ENCODE peak calls at places on chromosomes 11 and 22, in ten cellular contexts. A is ovary; F is fibroblast of mammary gland; H is nephron progenitor cell; B is CD4-positive, alpha-beta T cell; S is heart left ventricle; P is AG04449; J is pancreas; Z is colonic mucosa; Q is GM13977. O is an unnamed sample.

GRCh38 chr11:27217948-27218410 is 145.0 kb downstream of the CCDC34 start:
- DNase-seq in A (no peak), F (peak), H (no peak), B (no peak), S (no peak), P (peak), J (no peak), Z (no peak), Q (no peak), O (no peak)

GRCh38 chr11:64594159-64594939 is 3.3 kb downstream of the SLC22A12 start:
- DNase-seq in A (peak), F (no peak), H (no peak), B (no peak), S (no peak), P (no peak), J (no peak), Z (no peak), Q (no peak), O (no peak)

GRCh38 chr11:30422389-30422788 is 99.5 kb downstream of the ARL14EP start:
- DNase-seq in A (no peak), F (no peak), H (peak), B (no peak), S (no peak), P (no peak), J (no peak), Z (no peak), Q (no peak), O (no peak)

GRCh38 chr22:22520020-22520656 is at the start of gene ZNF280A:
- DNase-seq in A (no peak), F (peak), H (no peak), B (no peak), S (no peak), P (no peak), J (no peak), Z (no peak), Q (no peak), O (no peak)

GRCh38 chr11:30758946-30759501 is 172.9 kb upstream of the MPPED2 start:
- DNase-seq in A (no peak), F (no peak), H (no peak), B (no peak), S (no peak), P (no peak), J (no peak), Z (no peak), Q (no peak), O (no peak)

GRCh38 chr11:68938088-68938487 is 34.4 kb downstream of the IGHMBP2 start:
- DNase-seq in A (no peak), F (no peak), H (no peak), B (no peak), S (no peak), P (no peak), J (no peak), Z (no peak), Q (no peak), O (no peak)

GRCh38 chr22:46738961-46739870 is 1.2 kb upstream of the CERK start:
- DNase-seq in A (no peak), F (peak), H (peak), B (no peak), S (peak), P (no peak), J (no peak), Z (peak), Q (peak), O (peak)

GRCh38 chr11:69252494-69252845 is 41.5 kb upstream of the MYEOV start:
- DNase-seq in A (no peak), F (no peak), H (no peak), B (no peak), S (no peak), P (no peak), J (no peak), Z (no peak), Q (no peak), O (no peak)

GRCh38 chr11:119520966-119521365 is 98.0 kb upstream of the THY1 start:
- DNase-seq in A (no peak), F (no peak), H (no peak), B (no peak), S (no peak), P (no peak), J (no peak), Z (no peak), Q (no peak), O (no peak)

GRCh38 chr11:66126064-66126463 is 56.0 kb downstream of the PACS1 start:
- DNase-seq in A (no peak), F (no peak), H (no peak), B (no peak), S (no peak), P (no peak), J (no peak), Z (no peak), Q (no peak), O (no peak)

GRCh38 chr22:32720924-32721323 is 80.6 kb upstream of the TIMP3 start:
- DNase-seq in A (no peak), F (peak), H (no peak), B (no peak), S (no peak), P (no peak), J (no peak), Z (no peak), Q (no peak), O (no peak)

GRCh38 chr11:11750479-11750878 is 91.3 kb upstream of the USP47 start:
- DNase-seq in A (no peak), F (no peak), H (no peak), B (no peak), S (no peak), P (no peak), J (no peak), Z (no peak), Q (no peak), O (no peak)

GRCh38 chr22:49550766-49551362 is 276.8 kb downstream of the BRD1 start:
- DNase-seq in A (no peak), F (no peak), H (no peak), B (peak), S (no peak), P (no peak), J (peak), Z (no peak), Q (no peak), O (peak)

GRCh38 chr11:61532136-61533038 is 23.8 kb downstream of the LRRC10B start:
- DNase-seq in A (no peak), F (peak), H (no peak), B (peak), S (no peak), P (no peak), J (no peak), Z (peak), Q (peak), O (no peak)

GRCh38 chr11:134949716-134950115 is 537.7 kb upstream of the B3GAT1 start:
- DNase-seq in A (no peak), F (peak), H (no peak), B (no peak), S (no peak), P (no peak), J (no peak), Z (no peak), Q (no peak), O (no peak)

GRCh38 chr22:42885446-42885845 is 28.4 kb upstream of the ARFGAP3 start:
- DNase-seq in A (no peak), F (peak), H (no peak), B (no peak), S (no peak), P (no peak), J (peak), Z (no peak), Q (no peak), O (no peak)

GRCh38 chr11:62569611-62570010 is 4.1 kb downstream of the EEF1G start:
- DNase-seq in A (no peak), F (no peak), H (no peak), B (no peak), S (no peak), P (no peak), J (no peak), Z (no peak), Q (no peak), O (no peak)

GRCh38 chr11:62546244-62546936 is at the start of gene AHNAK:
- DNase-seq in A (peak), F (no peak), H (peak), B (peak), S (peak), P (no peak), J (peak), Z (peak), Q (peak), O (peak)

GRCh38 chr11:78576549-78577097 is 2.0 kb upstream of the NARS2 start:
- DNase-seq in A (no peak), F (no peak), H (no peak), B (no peak), S (no peak), P (no peak), J (no peak), Z (no peak), Q (no peak), O (no peak)

GRCh38 chr11:67413266-67413797 is 2.1 kb upstream of the CARNS1 start:
- DNase-seq in A (no peak), F (no peak), H (no peak), B (no peak), S (no peak), P (no peak), J (no peak), Z (no peak), Q (no peak), O (no peak)

GRCh38 chr11:73121692-73122091 is 20.4 kb downstream of the FCHSD2 start:
- DNase-seq in A (no peak), F (peak), H (no peak), B (no peak), S (no peak), P (no peak), J (no peak), Z (no peak), Q (no peak), O (no peak)

GRCh38 chr11:78768345-78768744 is 193.7 kb upstream of the NARS2 start:
- DNase-seq in A (no peak), F (no peak), H (no peak), B (no peak), S (no peak), P (no peak), J (no peak), Z (no peak), Q (no peak), O (no peak)

GRCh38 chr22:50670513-50670912 is 2.1 kb upstream of the SHANK3 start:
- DNase-seq in A (no peak), F (no peak), H (no peak), B (no peak), S (no peak), P (no peak), J (no peak), Z (no peak), Q (no peak), O (no peak)

GRCh38 chr22:46007848-46008261 is 30.9 kb upstream of the WNT7B start:
- DNase-seq in A (peak), F (peak), H (no peak), B (no peak), S (peak), P (peak), J (no peak), Z (no peak), Q (no peak), O (peak)

GRCh38 chr11:64204464-64204989 is 2.0 kb upstream of the FERMT3 start:
- DNase-seq in A (peak), F (peak), H (peak), B (peak), S (peak), P (peak), J (peak), Z (peak), Q (peak), O (peak)

GRCh38 chr11:14253437-14253836 is 105.5 kb downstream of the RRAS2 start:
- DNase-seq in A (no peak), F (no peak), H (no peak), B (no peak), S (no peak), P (no peak), J (no peak), Z (no peak), Q (no peak), O (no peak)

GRCh38 chr22:26426924-26427323 is 2.1 kb upstream of the ASPHD2 start:
- DNase-seq in A (no peak), F (no peak), H (no peak), B (no peak), S (no peak), P (no peak), J (no peak), Z (no peak), Q (no peak), O (no peak)

GRCh38 chr11:72238040-72238450 is 5.9 kb downstream of the PHOX2A start:
- DNase-seq in A (peak), F (peak), H (peak), B (no peak), S (no peak), P (no peak), J (peak), Z (peak), Q (peak), O (no peak)

GRCh38 chr22:45430871-45431270 is 17.4 kb downstream of the RIBC2 start:
- DNase-seq in A (no peak), F (no peak), H (no peak), B (no peak), S (no peak), P (no peak), J (no peak), Z (no peak), Q (no peak), O (no peak)

GRCh38 chr11:10930224-10930960 is 72.5 kb upstream of the ZBED5 start:
- DNase-seq in A (no peak), F (peak), H (no peak), B (peak), S (no peak), P (no peak), J (no peak), Z (peak), Q (peak), O (no peak)

GRCh38 chr22:44076825-44077224 is 52.7 kb downstream of the PARVB start:
- DNase-seq in A (no peak), F (no peak), H (no peak), B (no peak), S (no peak), P (no peak), J (no peak), Z (no peak), Q (no peak), O (no peak)

GRCh38 chr22:44084044-44084772 is 60.1 kb downstream of the PARVB start:
- DNase-seq in A (no peak), F (no peak), H (no peak), B (no peak), S (no peak), P (no peak), J (no peak), Z (no peak), Q (no peak), O (no peak)

GRCh38 chr22:44085743-44086741 is 61.9 kb downstream of the PARVB start:
- DNase-seq in A (peak), F (peak), H (peak), B (no peak), S (peak), P (no peak), J (no peak), Z (peak), Q (peak), O (no peak)

GRCh38 chr22:44086759-44087158 is 62.7 kb downstream of the PARVB start:
- DNase-seq in A (peak), F (no peak), H (no peak), B (no peak), S (no peak), P (no peak), J (no peak), Z (no peak), Q (no peak), O (no peak)

GRCh38 chr22:44080936-44081853 is 57.1 kb downstream of the PARVB start:
- DNase-seq in A (peak), F (peak), H (peak), B (peak), S (peak), P (peak), J (no peak), Z (peak), Q (peak), O (peak)
- TF ChIP-seq CTCF in A (peak), F (peak), H (peak), B (peak), S (peak), P (peak), J (peak), Z (peak), Q (peak), O (peak)

DNA sequence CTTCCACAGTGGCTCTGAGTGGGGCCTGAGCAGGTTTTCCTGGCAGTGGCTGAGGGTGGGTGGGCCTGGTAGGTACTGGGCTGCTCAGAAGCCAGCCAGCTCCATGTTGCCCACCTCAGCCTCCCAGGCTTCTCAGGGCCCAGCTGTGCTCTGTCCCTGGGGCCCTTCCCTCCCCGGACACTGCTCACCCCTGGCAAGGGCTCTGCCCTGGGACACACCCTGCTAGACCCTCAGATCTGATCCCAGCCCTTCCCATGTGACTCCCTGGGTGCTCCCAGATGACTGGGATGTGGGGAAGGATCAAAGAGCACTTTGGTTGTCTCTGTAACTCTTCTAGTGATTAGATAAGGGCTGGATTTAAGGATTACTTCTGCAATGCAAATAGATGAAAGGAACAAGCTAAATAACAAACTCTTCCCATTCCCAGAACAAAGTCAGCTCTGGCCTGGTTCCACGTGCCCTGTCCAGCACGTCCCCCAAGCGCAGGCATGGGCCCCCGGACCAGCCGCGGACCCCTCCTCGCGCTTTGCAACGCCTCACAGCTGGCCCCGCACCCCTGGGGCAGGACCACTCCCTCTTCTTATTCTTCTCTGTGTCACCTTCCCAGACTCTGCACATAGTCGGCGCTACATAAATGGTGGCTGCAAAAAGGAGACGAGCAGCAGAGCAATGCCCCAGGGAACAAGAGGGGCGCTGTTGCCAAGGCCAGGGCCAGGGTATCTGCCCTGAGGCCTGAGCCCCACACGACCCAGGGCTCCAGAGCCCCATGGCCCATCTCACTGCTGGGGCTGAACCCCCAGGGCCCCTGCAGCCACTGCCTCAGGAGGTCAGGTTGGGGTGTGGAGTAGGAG is 5.7 kb upstream of the KRTAP5-6 start:
- DNase-seq in A (no peak), F (no peak), H (no peak), B (no peak), S (no peak), P (no peak), J (no peak), Z (no peak), Q (no peak), O (no peak)
- TF ChIP-seq CTCF in A (no peak), F (no peak), H (no peak), B (no peak), S (no peak), P (no peak), J (no peak), Z (no peak), Q (no peak), O (no peak)

GRCh38 chr11:77471520-77472234 is 2.2 kb downstream of the PAK1 start:
- DNase-seq in A (peak), F (no peak), H (peak), B (no peak), S (no peak), P (no peak), J (no peak), Z (peak), Q (peak), O (no peak)
- TF ChIP-seq CTCF in A (no peak), F (peak), H (peak), B (no peak), S (no peak), P (no peak), J (no peak), Z (no peak), Q (peak), O (no peak)

GRCh38 chr11:125224391-125225015 is 60.0 kb downstream of the PKNOX2 start:
- DNase-seq in A (peak), F (peak), H (no peak), B (no peak), S (peak), P (no peak), J (no peak), Z (peak), Q (peak), O (peak)
- TF ChIP-seq CTCF in A (no peak), F (peak), H (peak), B (no peak), S (peak), P (no peak), J (no peak), Z (no peak), Q (no peak), O (peak)

DNA sequence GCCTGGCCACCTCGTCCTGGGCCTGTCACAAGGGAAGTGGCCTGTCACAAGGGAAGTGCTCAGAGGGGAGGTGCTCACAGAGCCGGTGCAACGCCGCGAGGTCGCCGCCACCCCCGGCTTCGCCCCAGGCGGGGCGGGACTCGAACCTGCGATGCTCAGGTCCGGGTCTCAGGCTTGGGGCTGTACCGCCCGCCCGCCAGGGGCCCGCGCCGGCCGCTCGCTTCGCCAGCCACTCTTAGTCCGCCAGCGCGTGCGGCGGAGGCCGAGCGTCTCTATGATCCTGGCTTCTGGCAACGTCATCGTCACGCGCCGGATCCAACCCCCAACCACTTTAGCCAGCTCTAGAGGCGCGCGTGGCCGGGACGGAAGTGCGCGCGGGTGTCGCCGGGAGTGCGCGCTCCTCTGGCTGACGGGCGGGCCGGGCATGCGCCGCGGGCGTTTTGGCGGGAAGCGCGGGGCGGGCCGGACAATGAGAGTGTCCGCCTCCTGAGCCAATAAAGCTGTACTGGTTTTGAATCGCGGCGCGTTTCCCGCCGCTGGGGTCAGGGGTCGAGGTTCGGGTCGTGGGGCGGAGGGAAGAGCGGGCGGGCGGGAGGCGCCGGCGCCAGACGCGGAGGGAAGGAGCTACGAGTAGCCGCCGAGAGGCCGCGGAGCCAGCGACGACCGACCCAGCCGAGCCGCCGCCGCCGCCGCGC is at the start of gene TRMT2A:
- DNase-seq in A (peak), F (peak), H (peak), B (peak), S (peak), P (peak), J (peak), Z (peak), Q (peak), O (peak)
- TF ChIP-seq CTCF in A (no peak), F (no peak), H (no peak), B (no peak), S (no peak), P (peak), J (no peak), Z (no peak), Q (peak), O (no peak)

O was measured in ascending aorta.